ENCODE peak calls at places on chromosomes 7 and 10, in four cellular contexts. V is HCT116, I is K562, C is GM12878. E is an unnamed sample.
A peak's percentile ranks its signal among the peaks of the same experiment; 100 is the strongest.

GRCh38 chr7:137081694-137082093 is 213.2 kb downstream of the CHRM2 start:
- DNase-seq in V (no peak), I (no peak), C (no peak), E (peak; percentile 98)

GRCh38 chr10:49512121-49512809 is 26.7 kb downstream of the ERCC6 start:
- DNase-seq in V (peak; percentile 16), I (peak; percentile 44), C (no peak), E (peak; percentile 43)

GRCh38 chr10:73887038-73888015 is 13.0 kb upstream of the CAMK2G start:
- DNase-seq in V (peak; percentile 88), I (no peak), C (no peak), E (peak; percentile 86)

GRCh38 chr7:103391976-103392375 is 44.5 kb downstream of the PSMC2 start:
- DNase-seq in V (no peak), I (no peak), C (no peak), E (peak; percentile 15)

GRCh38 chr10:81696609-81697388 is 178.2 kb upstream of the NRG3 start:
- DNase-seq in V (no peak), I (no peak), C (no peak), E (no peak)

GRCh38 chr7:82481499-82482097 is 38.0 kb upstream of the CACNA2D1 start:
- DNase-seq in V (peak; percentile 12), I (peak; percentile 10), C (peak; percentile 0), E (peak; percentile 43)

GRCh38 chr10:48605786-48606529 is 1.1 kb upstream of the ARHGAP22 start:
- DNase-seq in V (no peak), I (no peak), C (no peak), E (peak; percentile 76)

GRCh38 chr7:116426428-116427156 is 72.9 kb upstream of the CAV2 start:
- DNase-seq in V (peak; percentile 93), I (no peak), C (no peak), E (peak; percentile 89)

GRCh38 chr7:131346885-131347592 is 19.4 kb downstream of the MKLN1 start:
- DNase-seq in V (no peak), I (no peak), C (no peak), E (no peak)

GRCh38 chr7:47483604-47484273 is 98.2 kb downstream of the TNS3 start:
- DNase-seq in V (no peak), I (no peak), C (no peak), E (peak; percentile 38)

GRCh38 chr7:80722596-80723141 is 84.2 kb downstream of the CD36 start:
- DNase-seq in V (peak; percentile 98), I (no peak), C (no peak), E (peak; percentile 100)

GRCh38 chr7:78139335-78139734 is 340.8 kb downstream of the PHTF2 start:
- DNase-seq in V (no peak), I (no peak), C (no peak), E (peak; percentile 56)

GRCh38 chr7:763762-764161 is 36.7 kb upstream of the PRKAR1B start:
- DNase-seq in V (no peak), I (no peak), C (no peak), E (no peak)

GRCh38 chr7:10874666-10875065 is 99.0 kb upstream of the PHF14 start:
- DNase-seq in V (no peak), I (no peak), C (no peak), E (no peak)

GRCh38 chr7:107725138-107725740 is 18.7 kb upstream of the CBLL1 start:
- DNase-seq in V (peak; percentile 49), I (peak; percentile 76), C (peak; percentile 12), E (peak; percentile 68)

GRCh38 chr10:44473146-44473545 is 88.2 kb upstream of the CXCL12 start:
- DNase-seq in V (no peak), I (no peak), C (no peak), E (no peak)

GRCh38 chr10:34641913-34642558 is 173.1 kb downstream of the PARD3 start:
- DNase-seq in V (no peak), I (no peak), C (no peak), E (no peak)

GRCh38 chr7:141617280-141617679 is 66.1 kb downstream of the AGK start:
- DNase-seq in V (no peak), I (no peak), C (no peak), E (peak; percentile 4)

GRCh38 chr10:118173326-118173725 is 126.6 kb upstream of the RAB11FIP2 start:
- DNase-seq in V (no peak), I (no peak), C (no peak), E (no peak)

GRCh38 chr7:83415840-83416239 is 233.1 kb downstream of the SEMA3E start:
- DNase-seq in V (no peak), I (no peak), C (no peak), E (no peak)

GRCh38 chr10:102758226-102758932 is 14.6 kb downstream of the WBP1L start:
- DNase-seq in V (no peak), I (no peak), C (no peak), E (no peak)

GRCh38 chr10:50990568-50991495 is 83.5 kb upstream of the PRKG1 start:
- DNase-seq in V (peak; percentile 45), I (no peak), C (no peak), E (peak; percentile 95)

GRCh38 chr7:105982388-105982787 is 19.3 kb downstream of the CDHR3 start:
- DNase-seq in V (no peak), I (no peak), C (no peak), E (no peak)

GRCh38 chr10:80581469-80581835 is 43.8 kb downstream of the SH2D4B start:
- DNase-seq in V (no peak), I (no peak), C (no peak), E (no peak)

GRCh38 chr10:44386546-44387052 is 1.7 kb upstream of the CXCL12 start:
- DNase-seq in V (no peak), I (peak; percentile 88), C (no peak), E (peak; percentile 62)

GRCh38 chr10:93447019-93447418 is 35.1 kb downstream of the MYOF start:
- DNase-seq in V (no peak), I (no peak), C (no peak), E (no peak)

GRCh38 chr7:39720586-39720985 is 97.2 kb downstream of the RALA start:
- DNase-seq in V (no peak), I (peak; percentile 38), C (no peak), E (no peak)

GRCh38 chr10:80468806-80469421 is 14.8 kb downstream of the TSPAN14 start:
- DNase-seq in V (no peak), I (no peak), C (no peak), E (no peak)

GRCh38 chr7:2660359-2661095 is 27.5 kb upstream of the AMZ1 start:
- DNase-seq in V (no peak), I (peak; percentile 69), C (no peak), E (no peak)

GRCh38 chr10:102113956-102114857 is 6.0 kb downstream of the LDB1 start:
- DNase-seq in V (no peak), I (peak; percentile 37), C (no peak), E (no peak)

GRCh38 chr7:134701272-134701671 is 54.6 kb downstream of the BPGM start:
- DNase-seq in V (no peak), I (peak; percentile 71), C (no peak), E (peak; percentile 42)

GRCh38 chr7:13987395-13987794 is 2.1 kb downstream of the ETV1 start:
- DNase-seq in V (no peak), I (no peak), C (no peak), E (peak; percentile 29)

GRCh38 chr7:9189683-9190082 is 756.3 kb downstream of the NXPH1 start:
- DNase-seq in V (no peak), I (no peak), C (no peak), E (no peak)

GRCh38 chr10:78634835-78635234 is 433.9 kb upstream of the ZMIZ1 start:
- DNase-seq in V (no peak), I (no peak), C (no peak), E (peak; percentile 34)

GRCh38 chr10:110357252-110357780 is 52.6 kb upstream of the SMNDC1 start:
- DNase-seq in V (peak; percentile 34), I (peak; percentile 22), C (peak; percentile 62), E (peak; percentile 99)

GRCh38 chr10:113697595-113697994 is 17.9 kb downstream of the CASP7 start:
- DNase-seq in V (no peak), I (no peak), C (no peak), E (no peak)

GRCh38 chr7:68417002-68417401 is 1181.3 kb upstream of the AUTS2 start:
- DNase-seq in V (no peak), I (no peak), C (no peak), E (no peak)

GRCh38 chr7:44247868-44248651 is 47.3 kb downstream of the YKT6 start:
- DNase-seq in V (no peak), I (no peak), C (no peak), E (no peak)

GRCh38 chr10:29689001-29689400 is 54.2 kb upstream of the SVIL start:
- DNase-seq in V (peak; percentile 33), I (no peak), C (no peak), E (peak; percentile 84)

GRCh38 chr10:29692121-29692539 is 57.4 kb upstream of the SVIL start:
- DNase-seq in V (no peak), I (no peak), C (no peak), E (peak; percentile 35)

GRCh38 chr10:29688230-29688634 is 53.5 kb upstream of the SVIL start:
- DNase-seq in V (peak; percentile 32), I (no peak), C (no peak), E (no peak)

GRCh38 chr10:29694121-29694520 is 59.4 kb upstream of the SVIL start:
- DNase-seq in V (no peak), I (no peak), C (no peak), E (no peak)

GRCh38 chr10:29691564-29692064 is 56.8 kb upstream of the SVIL start:
- DNase-seq in V (no peak), I (no peak), C (no peak), E (peak; percentile 55)
- TF ChIP-seq POLR2A in V (no peak), I (no peak), C (no peak), E (no peak)

DNA sequence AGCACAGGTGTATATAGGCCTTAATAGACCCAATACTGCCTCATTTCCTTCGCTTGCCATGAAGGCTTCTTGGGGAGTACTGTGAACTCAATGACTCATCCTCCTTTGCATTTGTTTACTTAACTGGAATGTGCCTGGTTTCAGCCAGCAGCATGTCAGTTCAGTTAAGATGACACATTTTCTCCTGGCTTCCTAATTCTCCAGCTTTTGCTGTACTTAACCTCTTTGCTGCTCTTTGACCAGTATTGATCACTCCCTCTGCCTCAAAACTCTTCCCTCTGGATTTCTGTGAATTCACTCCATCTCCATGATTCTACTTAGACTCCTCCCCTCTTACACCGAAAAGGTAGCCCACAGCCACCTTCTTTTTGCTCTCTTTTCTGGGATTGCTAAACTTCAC is 135.7 kb downstream of the MAGI2 start:
- DNase-seq in V (peak; percentile 51), I (no peak), C (no peak), E (peak; percentile 97)
- TF ChIP-seq CEBPB in V (no peak), I (no peak), C (no peak), E (no peak)

GRCh38 chr10:6400331-6400730 is 179.7 kb downstream of the PRKCQ start:
- DNase-seq in V (no peak), I (no peak), C (no peak), E (no peak)
- H3K9ac ChIP-seq in V (no peak overlapping the region), I (no peak overlapping the region), C (no peak overlapping the region), E (no peak overlapping the region)

DNA sequence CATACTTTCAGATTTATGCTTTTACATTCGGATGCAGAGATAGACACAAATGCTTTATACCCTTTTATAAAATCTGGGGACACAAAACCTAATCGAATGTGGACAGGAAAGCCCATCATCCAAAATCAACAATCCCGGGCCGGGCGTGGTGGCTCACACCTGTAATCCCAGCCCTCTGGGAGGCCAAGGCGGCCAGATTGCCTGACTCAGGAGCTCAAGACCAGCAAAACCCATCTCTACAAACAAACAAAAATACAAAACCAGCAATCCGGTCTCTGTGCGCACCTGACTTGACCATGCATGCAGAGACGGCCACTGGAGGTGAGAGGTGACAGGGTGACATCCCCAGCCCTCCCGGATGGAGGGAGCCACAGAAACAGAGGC is 13.5 kb downstream of the COBL start:
- DNase-seq in V (no peak), I (no peak), C (no peak), E (no peak)
- TF ChIP-seq POLR2A in V (no peak), I (no peak), C (no peak), E (no peak)

GRCh38 chr7:23530901-23531793 is 634 bp downstream of the TRA2A start:
- DNase-seq in V (no peak), I (peak; percentile 67), C (no peak), E (peak; percentile 59)
- TF ChIP-seq CEBPB in V (no peak), I (no peak), C (no peak), E (no peak)

E was measured in IMR-90.